ENCODE peak calls at places on chromosomes 1 and 21, in six cellular contexts. M is neural progenitor cell, L is hepatocyte, W is HCT116, E is MM.1S, A is GM23248. O is an unnamed sample.

GRCh38 chr21:39575778-39576177 is 37.0 kb upstream of the B3GALT5 start:
- DNase-seq in W (no peak), E (peak; percentile 35), M (no peak), L (no peak), A (no peak), O (no peak)

GRCh38 chr1:20185834-20186782 is at the start of the genes PLA2G2C and UBXN10:
- DNase-seq in M (peak; percentile 67), L (peak; percentile 65), W (no peak), E (no peak), A (peak; percentile 23), O (peak; percentile 64)

GRCh38 chr1:1216770-1217620 is 3.0 kb upstream of the TNFRSF4 start:
- DNase-seq in E (no peak), M (no peak), W (no peak), L (no peak), A (no peak), O (no peak)

GRCh38 chr1:165383067-165383466 is 26.6 kb upstream of the LMX1A start:
- DNase-seq in E (no peak), W (no peak), A (peak; percentile 98), L (no peak), M (no peak), O (no peak)

GRCh38 chr1:167342846-167343245 is 122.2 kb downstream of the POU2F1 start:
- DNase-seq in E (peak; percentile 66), A (no peak), L (peak; percentile 6), M (no peak), W (no peak), O (peak; percentile 59)

GRCh38 chr1:2865000-2865399 is 63.5 kb upstream of the TTC34 start:
- DNase-seq in M (no peak), E (no peak), W (no peak), A (no peak), L (no peak), O (no peak)

GRCh38 chr1:162391790-162392563 is 10.4 kb downstream of the C1orf226 start:
- DNase-seq in E (peak; percentile 71), W (peak; percentile 42), A (peak; percentile 67), L (peak; percentile 61), M (peak; percentile 81), O (peak; percentile 35)

GRCh38 chr1:97364086-97364485 is 556.7 kb downstream of the DPYD start:
- DNase-seq in L (no peak), M (no peak), W (no peak), A (peak; percentile 77), E (no peak), O (no peak)

GRCh38 chr1:31943546-31944184 is 5.5 kb upstream of the PTP4A2 start:
- DNase-seq in A (peak; percentile 37), L (no peak), E (no peak), W (no peak), M (no peak), O (no peak)

GRCh38 chr21:31665397-31665796 is 5.9 kb downstream of the SOD1 start:
- DNase-seq in A (peak; percentile 62), L (no peak), M (no peak), E (no peak), W (no peak), O (no peak)

GRCh38 chr1:107648071-107648470 is 316.9 kb downstream of the VAV3 start:
- DNase-seq in M (no peak), L (no peak), E (no peak), A (peak; percentile 95), W (no peak), O (no peak)

GRCh38 chr1:53381790-53382401 is 54.0 kb upstream of the LRP8 start:
- DNase-seq in M (no peak), W (peak; percentile 33), L (no peak), E (no peak), A (peak; percentile 80), O (no peak)

GRCh38 chr1:248818505-248819374 is 7.0 kb downstream of the SH3BP5L start:
- DNase-seq in A (no peak), E (no peak), L (no peak), M (no peak), W (no peak), O (no peak)

GRCh38 chr1:248817065-248817464 is 8.7 kb downstream of the SH3BP5L start:
- DNase-seq in W (no peak), E (no peak), L (no peak), A (no peak), M (no peak), O (no peak)

GRCh38 chr1:248815407-248816034 is 10.2 kb downstream of the SH3BP5L start:
- DNase-seq in E (no peak), A (no peak), M (no peak), L (no peak), W (no peak), O (no peak)

GRCh38 chr1:248814351-248814750 is 11.4 kb downstream of the SH3BP5L start:
- DNase-seq in W (no peak), L (no peak), A (no peak), E (no peak), M (no peak), O (no peak)

GRCh38 chr1:248816042-248816851 is 9.5 kb downstream of the SH3BP5L start:
- DNase-seq in M (no peak), E (no peak), W (no peak), A (no peak), L (no peak), O (no peak)
- TF ChIP-seq EZH2phosphoT487 in M (no peak), E (no peak), W (no peak), A (no peak), L (no peak), O (no peak)

GRCh38 chr1:6579374-6580118 is at the start of gene ZBTB48:
- DNase-seq in M (peak; percentile 99), L (peak; percentile 99), W (peak; percentile 91), A (peak; percentile 100), E (peak; percentile 99), O (peak; percentile 98)

GRCh38 chr1:6582370-6582769 is 2.6 kb downstream of the ZBTB48 start:
- DNase-seq in A (no peak), L (peak; percentile 82), W (no peak), E (no peak), M (no peak), O (no peak)

GRCh38 chr1:6580588-6581270 is 935 bp downstream of the ZBTB48 start:
- DNase-seq in E (no peak), M (peak; percentile 18), W (no peak), L (peak; percentile 40), A (peak; percentile 62), O (peak; percentile 32)

GRCh38 chr1:6580119-6580587 is 359 bp downstream of the ZBTB48 start:
- DNase-seq in L (no peak), M (no peak), A (no peak), W (no peak), E (no peak), O (peak; percentile 56)

DNA sequence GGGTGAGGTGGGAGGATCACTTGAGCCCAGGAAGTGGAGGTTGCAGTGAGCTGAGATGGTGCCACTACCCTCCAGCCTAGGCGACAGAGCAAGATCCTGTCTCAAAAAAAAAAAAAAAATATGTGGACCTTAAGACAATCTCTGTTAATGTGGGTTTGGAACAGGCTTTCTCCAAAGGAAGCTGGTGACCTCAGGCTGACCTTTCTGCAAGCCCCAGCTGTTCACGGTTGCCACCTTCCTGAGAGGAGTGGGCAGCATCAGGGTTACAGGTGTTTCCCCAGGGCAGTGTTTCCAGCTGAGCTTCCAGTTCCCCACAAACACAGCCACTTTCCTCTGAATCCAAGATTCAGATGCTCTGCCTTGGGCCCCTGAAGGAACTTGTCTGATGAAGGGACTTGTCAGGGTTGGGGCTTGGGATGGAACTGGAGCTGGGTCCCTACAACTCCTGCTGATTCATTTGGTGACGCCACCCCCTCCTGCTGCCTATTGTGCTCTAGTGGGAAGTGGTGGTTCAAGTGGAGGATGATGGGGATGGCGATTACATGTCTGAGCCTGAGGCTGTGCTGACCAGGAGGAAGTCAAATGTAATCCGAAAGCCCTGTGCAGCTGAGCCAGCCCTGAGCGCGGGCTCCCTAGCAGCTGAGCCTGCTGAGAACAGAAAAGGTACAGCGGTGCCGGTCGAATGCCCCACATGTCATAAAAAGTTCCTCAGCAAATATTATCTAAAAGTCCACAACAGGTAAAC is 1.9 kb downstream of the ZBTB48 start:
- DNase-seq in E (no peak), L (peak; percentile 30), M (no peak), W (no peak), A (no peak), O (peak; percentile 39)
- H3K4me3 ChIP-seq in E (no peak overlapping the region), L (no peak overlapping the region), M (no peak overlapping the region), W (no peak overlapping the region), A (no peak overlapping the region), O (peak overlapping the region; percentile 86)

GRCh38 chr1:79663916-79664315 is 657.4 kb upstream of the ADGRL4 start:
- DNase-seq in E (no peak), W (no peak), A (no peak), M (peak; percentile 55), L (no peak), O (no peak)

GRCh38 chr1:79662596-79662995 is 656.1 kb upstream of the ADGRL4 start:
- DNase-seq in E (no peak), L (no peak), A (peak; percentile 3), M (no peak), W (no peak), O (no peak)

GRCh38 chr1:79655876-79656275 is 649.3 kb upstream of the ADGRL4 start:
- DNase-seq in M (no peak), W (no peak), A (no peak), L (no peak), E (no peak), O (no peak)

GRCh38 chr1:79660127-79660526 is 653.6 kb upstream of the ADGRL4 start:
- DNase-seq in W (no peak), L (no peak), M (no peak), E (no peak), A (no peak), O (no peak)

GRCh38 chr1:79657916-79658662 is 651.6 kb upstream of the ADGRL4 start:
- DNase-seq in E (no peak), A (no peak), W (no peak), L (no peak), M (peak; percentile 21), O (no peak)
- TF ChIP-seq EZH2phosphoT487 in E (no peak), A (no peak), W (no peak), L (no peak), M (no peak), O (no peak)

GRCh38 chr1:17755120-17755519 is at the start of gene ACTL8:
- DNase-seq in E (no peak), A (no peak), L (no peak), M (no peak), W (no peak), O (peak; percentile 6)
- H3K4me3 ChIP-seq in E (no peak within 1 kb of the TSS), A (no peak within 1 kb of the TSS), L (no peak within 1 kb of the TSS), M (no peak within 1 kb of the TSS), W (no peak within 1 kb of the TSS), O (no peak within 1 kb of the TSS)

O was measured in OCI-LY7.